ENCODE peak calls at places on chromosomes 11 and 22, in four cellular contexts. R, U, B and Z are unnamed samples.

GRCh38 chr22:39877079-39877682 is 16.4 kb downstream of the ENTHD1 start:
- DNase-seq in R (no peak), U (no peak), B (no peak), Z (no peak)

GRCh38 chr11:118216621-118217526 is 7.9 kb downstream of the JAML start:
- DNase-seq in R (no peak), U (no peak), B (no peak), Z (no peak)

GRCh38 chr11:3837793-3838192 is 3.0 kb downstream of the RHOG start:
- DNase-seq in R (no peak), U (no peak), B (peak), Z (no peak)

GRCh38 chr11:10309163-10310093 is 4.6 kb downstream of the ADM start:
- DNase-seq in R (peak), U (peak), B (peak), Z (peak)

GRCh38 chr11:76609736-76610370 is 60.7 kb downstream of the LRRC32 start:
- DNase-seq in R (no peak), U (no peak), B (no peak), Z (no peak)

GRCh38 chr11:48116843-48117242 is 99.8 kb upstream of the OR4B1 start:
- DNase-seq in R (no peak), U (no peak), B (peak), Z (no peak)

GRCh38 chr22:37425800-37426531 is 1.3 kb downstream of the ELFN2 start:
- DNase-seq in R (no peak), U (peak), B (no peak), Z (no peak)

GRCh38 chr22:49967333-49968241 is 7.0 kb downstream of the PIM3 start:
- DNase-seq in R (no peak), U (no peak), B (no peak), Z (no peak)

GRCh38 chr11:102410382-102410784 is 42.2 kb downstream of the TMEM123 start:
- DNase-seq in R (no peak), U (no peak), B (peak), Z (no peak)

GRCh38 chr11:19116315-19116970 is 525 bp upstream of the ZDHHC13 start:
- DNase-seq in R (no peak), U (no peak), B (no peak), Z (no peak)

GRCh38 chr11:9573775-9574555 is 495 bp downstream of the WEE1 start:
- DNase-seq in R (no peak), U (no peak), B (no peak), Z (no peak)

GRCh38 chr11:118619444-118620205 is 12.2 kb downstream of the PHLDB1 start:
- DNase-seq in R (peak), U (peak), B (peak), Z (no peak)

GRCh38 chr11:118572914-118573550 is 823 bp downstream of the ARCN1 start:
- DNase-seq in R (peak), U (no peak), B (peak), Z (no peak)

GRCh38 chr11:35852056-35852455 is 91.8 kb upstream of the LDLRAD3 start:
- DNase-seq in R (no peak), U (no peak), B (peak), Z (no peak)

GRCh38 chr22:37563153-37564081 is 3.1 kb downstream of the CDC42EP1 start:
- DNase-seq in R (peak), U (peak), B (peak), Z (no peak)

GRCh38 chr11:16924826-16925494 is 89.3 kb downstream of the PLEKHA7 start:
- DNase-seq in R (peak), U (peak), B (peak), Z (no peak)

GRCh38 chr22:18031670-18032454 is 7.5 kb upstream of the MICAL3 start:
- DNase-seq in R (peak), U (peak), B (peak), Z (no peak)

DNA sequence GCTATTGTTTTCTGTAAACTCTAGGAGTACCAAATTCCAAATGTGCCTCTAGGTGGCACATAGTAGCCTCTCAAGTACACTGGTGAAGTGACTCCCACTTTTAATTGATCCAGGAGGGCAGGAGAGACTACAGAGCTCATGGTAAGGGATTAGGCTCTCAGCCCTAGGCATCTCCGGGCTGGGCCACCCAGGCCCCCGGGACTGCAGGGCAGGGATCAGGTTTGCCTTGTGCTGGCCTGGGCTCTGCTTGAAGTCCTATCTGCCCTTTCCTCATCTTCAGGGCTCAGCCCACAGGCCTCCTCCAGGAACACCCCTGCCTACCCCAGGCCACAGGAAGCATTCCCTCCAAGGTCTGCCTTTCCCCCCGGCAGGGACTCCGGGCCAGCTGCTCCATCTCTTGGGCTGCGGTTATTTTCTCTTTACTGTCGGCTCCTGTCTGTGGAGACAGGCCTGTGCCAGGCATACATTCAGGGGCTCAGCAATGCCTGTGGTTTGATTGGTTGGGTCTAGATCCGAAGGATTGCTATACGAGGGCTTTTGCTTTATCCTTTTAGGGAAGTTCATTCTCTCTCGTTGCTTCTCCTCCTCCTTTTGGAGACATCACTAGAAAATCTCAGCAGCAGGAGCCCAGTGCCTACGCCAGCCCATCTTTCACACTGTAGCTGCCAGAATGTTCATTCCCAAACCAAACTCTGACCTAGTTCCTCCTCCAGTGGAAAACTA is 32.8 kb downstream of the PARVA start:
- DNase-seq in R (no peak), U (no peak), B (peak), Z (no peak)
- TF ChIP-seq CTCF in R (no peak), U (peak), B (peak), Z (peak)

GRCh38 chr11:20243974-20244373 is 83.7 kb upstream of the DBX1 start:
- DNase-seq in R (no peak), U (no peak), B (peak), Z (no peak)
- TF ChIP-seq CTCF in R (peak), U (peak), B (peak), Z (peak)

GRCh38 chr22:29156507-29156906 is 49.2 kb upstream of the EMID1 start:
- DNase-seq in R (no peak), U (no peak), B (no peak), Z (no peak)
- TF ChIP-seq CTCF in R (no peak), U (no peak), B (peak), Z (no peak)

DNA sequence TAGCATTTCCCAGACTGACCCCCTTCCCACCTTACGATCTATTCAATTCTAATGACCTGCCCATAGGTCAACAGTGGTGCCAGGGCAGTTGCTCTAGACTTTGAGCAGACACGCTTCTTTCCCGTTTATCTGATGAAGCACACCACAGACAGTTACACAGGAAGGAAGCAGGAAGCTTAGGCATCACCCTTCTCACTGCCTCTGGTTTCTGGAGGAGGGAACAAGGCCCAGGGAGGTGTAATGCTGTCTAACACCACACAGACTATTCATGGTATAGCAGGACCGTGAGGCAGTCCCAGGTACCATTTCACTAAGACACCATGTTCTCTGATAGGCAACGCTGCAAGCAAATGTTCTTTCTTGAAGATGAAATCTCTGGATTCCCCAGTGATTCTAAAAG is 279.4 kb downstream of the NTM start:
- DNase-seq in R (no peak), U (no peak), B (no peak), Z (no peak)
- TF ChIP-seq CTCF in R (no peak), U (no peak), B (no peak), Z (no peak)

GRCh38 chr11:123741159-123741951 is at the start of gene ZNF202:
- DNase-seq in R (peak), U (peak), B (peak), Z (peak)
- TF ChIP-seq CTCF in R (no peak), U (peak), B (peak), Z (no peak)